ENCODE peak calls at places on chromosomes 7 and 10, in five cellular contexts. C is T-cell, A is DMS153, X is HCT116, L is AG20443. K is an unnamed sample.

GRCh38 chr10:24483701-24484100 is 240.0 kb downstream of the ARHGAP21 start:
- DNase-seq in C (no peak), A (peak), X (peak), L (peak), K (peak)

GRCh38 chr10:34899161-34899560 is 84.1 kb upstream of the PARD3 start:
- DNase-seq in C (no peak), A (no peak), X (no peak), L (no peak), K (no peak)

GRCh38 chr10:15775513-15775912 is 55.8 kb upstream of the ITGA8 start:
- DNase-seq in C (no peak), A (no peak), X (no peak), L (peak), K (peak)

GRCh38 chr7:51123322-51124021 is 193.1 kb downstream of the COBL start:
- DNase-seq in C (no peak), A (no peak), X (peak), L (peak), K (peak)

GRCh38 chr7:80392229-80393169 is 119.4 kb downstream of the GNAT3 start:
- DNase-seq in C (no peak), A (peak), X (peak), L (peak), K (peak)

GRCh38 chr10:130929422-130930325 is 381.8 kb downstream of the TCERG1L start:
- DNase-seq in C (no peak), A (peak), X (no peak), L (no peak), K (no peak)

GRCh38 chr7:71721742-71722141 is 589.8 kb downstream of the GALNT17 start:
- DNase-seq in C (no peak), A (no peak), X (no peak), L (no peak), K (no peak)

GRCh38 chr7:73599151-73599882 is 20.9 kb upstream of the TBL2 start:
- DNase-seq in C (no peak), A (no peak), X (no peak), L (no peak), K (no peak)

GRCh38 chr10:110664483-110665420 is 20.6 kb downstream of the RBM20 start:
- DNase-seq in C (no peak), A (no peak), X (peak), L (peak), K (peak)

GRCh38 chr7:771241-772004 is 44.3 kb upstream of the PRKAR1B start:
- DNase-seq in C (no peak), A (no peak), X (no peak), L (no peak), K (peak)

GRCh38 chr10:36280396-36280795 is 638.3 kb upstream of the FZD8 start:
- DNase-seq in C (no peak), A (no peak), X (no peak), L (no peak), K (peak)

K was measured in AG10803.